ENCODE peak calls at places on chromosomes 5 and 9, in nine cellular contexts. M is skeletal muscle cell; L is EL; C is heart right ventricle; R is effector CD4-positive, alpha-beta T cell; I is NCI-H2107; K is frontal cortex; A is NCI-H460; E is T-helper 1 cell. F is an unnamed sample.

GRCh38 chr5:8057764-8058163 is 188.8 kb downstream of the MTRR start:
- DNase-seq in M (peak), L (peak), C (no peak), R (no peak), I (no peak), K (no peak), A (no peak), E (no peak), F (no peak)

GRCh38 chr5:175092691-175093090 is 351.3 kb downstream of the DRD1 start:
- DNase-seq in M (no peak), L (no peak), C (no peak), R (no peak), I (no peak), K (no peak), A (no peak), E (no peak), F (no peak)

GRCh38 chr9:97525451-97525850 is 24.0 kb downstream of the TMOD1 start:
- DNase-seq in M (no peak), L (peak), C (no peak), R (no peak), I (no peak), K (no peak), A (no peak), E (no peak), F (no peak)

GRCh38 chr5:35183243-35183955 is 46.9 kb downstream of the PRLR start:
- DNase-seq in M (peak), L (peak), C (no peak), R (no peak), I (no peak), K (no peak), A (peak), E (peak), F (peak)

GRCh38 chr9:127972316-127972871 is 8.4 kb downstream of the EEIG1 start:
- DNase-seq in M (no peak), L (no peak), C (peak), R (no peak), I (no peak), K (no peak), A (no peak), E (no peak), F (no peak)

GRCh38 chr5:171710451-171711024 is 75.1 kb upstream of the SMIM23 start:
- DNase-seq in M (no peak), L (no peak), C (peak), R (no peak), I (no peak), K (no peak), A (no peak), E (no peak), F (no peak)

GRCh38 chr5:34439601-34440000 is 216.5 kb upstream of the RAI14 start:
- DNase-seq in M (no peak), L (no peak), C (no peak), R (no peak), I (no peak), K (no peak), A (no peak), E (no peak), F (no peak)

GRCh38 chr5:757346-757930 is 27.1 kb downstream of the ZDHHC11B start:
- DNase-seq in M (no peak), L (no peak), C (no peak), R (no peak), I (no peak), K (peak), A (no peak), E (no peak), F (no peak)

GRCh38 chr9:18791074-18791473 is 241.9 kb downstream of the SAXO1 start:
- DNase-seq in M (no peak), L (peak), C (no peak), R (no peak), I (no peak), K (no peak), A (peak), E (no peak), F (no peak)

GRCh38 chr5:161406880-161407279 is 139.6 kb downstream of the GABRB2 start:
- DNase-seq in M (no peak), L (no peak), C (no peak), R (no peak), I (no peak), K (no peak), A (no peak), E (no peak), F (no peak)

GRCh38 chr5:17944046-17944445 is 309.8 kb downstream of the TAF11L14 start:
- DNase-seq in M (no peak), L (no peak), C (no peak), R (no peak), I (no peak), K (no peak), A (no peak), E (no peak), F (no peak)

GRCh38 chr9:124342946-124343485 is 72.2 kb downstream of the PSMB7 start:
- DNase-seq in M (peak), L (peak), C (peak), R (no peak), I (peak), K (peak), A (peak), E (no peak), F (peak)

GRCh38 chr5:107566537-107566875 is 104.2 kb downstream of the EFNA5 start:
- DNase-seq in M (no peak), L (no peak), C (no peak), R (no peak), I (no peak), K (no peak), A (no peak), E (no peak), F (no peak)

GRCh38 chr9:127877566-127877998 is at the start of gene AK1:
- DNase-seq in M (no peak), L (peak), C (peak), R (no peak), I (peak), K (peak), A (peak), E (no peak), F (peak)

GRCh38 chr9:135600296-135600805 is 38.8 kb downstream of the PAEP start:
- DNase-seq in M (no peak), L (no peak), C (no peak), R (no peak), I (no peak), K (no peak), A (no peak), E (no peak), F (no peak)

GRCh38 chr5:146205499-146206202 is 2.2 kb downstream of the RBM27 start:
- DNase-seq in M (no peak), L (no peak), C (no peak), R (no peak), I (no peak), K (no peak), A (no peak), E (no peak), F (no peak)

GRCh38 chr5:1666812-1667588 is 132.6 kb downstream of the MRPL36 start:
- DNase-seq in M (no peak), L (no peak), C (no peak), R (no peak), I (peak), K (peak), A (peak), E (no peak), F (peak)

GRCh38 chr5:122415481-122416120 is 103.6 kb downstream of the SNCAIP start:
- DNase-seq in M (peak), L (peak), C (peak), R (no peak), I (peak), K (no peak), A (peak), E (peak), F (peak)

GRCh38 chr9:114694719-114695269 is 12.8 kb upstream of the TEX48 start:
- DNase-seq in M (no peak), L (peak), C (no peak), R (no peak), I (no peak), K (no peak), A (no peak), E (peak), F (no peak)

GRCh38 chr5:69231851-69232250 is 2.8 kb upstream of the CDK7 start:
- DNase-seq in M (no peak), L (no peak), C (no peak), R (no peak), I (no peak), K (no peak), A (no peak), E (no peak), F (no peak)

GRCh38 chr9:134503301-134504105 is 138.1 kb upstream of the COL5A1 start:
- DNase-seq in M (no peak), L (no peak), C (no peak), R (no peak), I (no peak), K (no peak), A (no peak), E (no peak), F (no peak)

GRCh38 chr9:35771524-35771923 is 17.4 kb upstream of the MSMP start:
- DNase-seq in M (no peak), L (no peak), C (peak), R (no peak), I (no peak), K (no peak), A (no peak), E (no peak), F (no peak)

GRCh38 chr5:124572973-124573372 is 173.5 kb downstream of the ZNF608 start:
- DNase-seq in M (no peak), L (no peak), C (no peak), R (no peak), I (no peak), K (no peak), A (no peak), E (no peak), F (no peak)

GRCh38 chr5:113243349-113243664 is 191.5 kb downstream of the TSSK1B start:
- DNase-seq in M (no peak), L (no peak), C (no peak), R (no peak), I (no peak), K (no peak), A (no peak), E (no peak), F (no peak)

GRCh38 chr9:16060457-16061129 is 507.8 kb downstream of the CCDC171 start:
- DNase-seq in M (no peak), L (no peak), C (no peak), R (no peak), I (no peak), K (no peak), A (no peak), E (no peak), F (no peak)

GRCh38 chr9:84136119-84136868 is 155.7 kb downstream of the RMI1 start:
- DNase-seq in M (no peak), L (peak), C (no peak), R (no peak), I (no peak), K (no peak), A (no peak), E (no peak), F (no peak)

GRCh38 chr9:6931913-6932312 is 174.1 kb downstream of the KDM4C start:
- DNase-seq in M (peak), L (peak), C (peak), R (no peak), I (no peak), K (no peak), A (no peak), E (peak), F (no peak)

GRCh38 chr5:2913306-2913705 is 161.8 kb upstream of the IRX2 start:
- DNase-seq in M (no peak), L (no peak), C (no peak), R (no peak), I (no peak), K (no peak), A (no peak), E (no peak), F (peak)

GRCh38 chr9:110842976-110843375 is 174.4 kb downstream of the MUSK start:
- DNase-seq in M (no peak), L (peak), C (no peak), R (no peak), I (no peak), K (no peak), A (no peak), E (no peak), F (no peak)

GRCh38 chr5:139903805-139904565 is 108.4 kb downstream of the PSD2 start:
- DNase-seq in M (no peak), L (no peak), C (no peak), R (no peak), I (no peak), K (peak), A (no peak), E (no peak), F (no peak)

GRCh38 chr5:55821731-55822512 is 29.2 kb upstream of the IL31RA start:
- DNase-seq in M (no peak), L (peak), C (no peak), R (no peak), I (no peak), K (no peak), A (no peak), E (no peak), F (no peak)

GRCh38 chr5:103444333-103445038 is 118.1 kb downstream of the NUDT12 start:
- DNase-seq in M (no peak), L (peak), C (no peak), R (no peak), I (no peak), K (no peak), A (no peak), E (no peak), F (no peak)

GRCh38 chr5:78215565-78215964 is 78.9 kb downstream of the AP3B1 start:
- DNase-seq in M (no peak), L (no peak), C (no peak), R (no peak), I (no peak), K (no peak), A (no peak), E (no peak), F (no peak)

GRCh38 chr5:668299-668995 is 24.7 kb downstream of the TPPP start:
- DNase-seq in M (no peak), L (no peak), C (no peak), R (no peak), I (no peak), K (no peak), A (no peak), E (no peak), F (no peak)

F was measured in 8988T.